ENCODE peak calls at places on chromosomes 12 and 14, in six cellular contexts. X is mesothelial cell of epicardium, T is MM.1S, B is body of pancreas, E is choroid plexus epithelial cell, M is cardiac muscle cell. Y is an unnamed sample.

GRCh38 chr12:4214912-4215861 is 58.4 kb upstream of the CCND2 start:
- DNase-seq in M (no peak), T (peak), X (no peak), E (peak), B (no peak), Y (peak)

GRCh38 chr12:3152892-3153291 is 75.7 kb downstream of the TSPAN9 start:
- DNase-seq in M (no peak), T (no peak), E (no peak), B (no peak), X (no peak), Y (no peak)

GRCh38 chr12:131221061-131221945 is 267.6 kb downstream of the ADGRD1 start:
- DNase-seq in E (no peak), M (no peak), X (no peak), T (no peak), B (no peak), Y (no peak)

GRCh38 chr14:44979740-44980346 is 17.9 kb downstream of the TOGARAM1 start:
- DNase-seq in M (no peak), B (peak), T (no peak), X (no peak), E (peak), Y (no peak)

GRCh38 chr12:119544780-119545625 is 48.6 kb upstream of the TMEM233 start:
- DNase-seq in X (peak), B (peak), E (peak), T (peak), M (peak), Y (peak)

GRCh38 chr12:49542592-49543160 is 3.8 kb downstream of the KCNH3 start:
- DNase-seq in T (no peak), X (no peak), E (no peak), M (no peak), B (no peak), Y (no peak)

GRCh38 chr12:9750276-9751203 is 10.2 kb downstream of the CD69 start:
- DNase-seq in M (peak), X (no peak), T (peak), B (no peak), E (peak), Y (peak)

GRCh38 chr12:51751657-51752056 is 96.9 kb downstream of the FIGNL2 start:
- DNase-seq in X (no peak), T (no peak), B (peak), E (no peak), M (no peak), Y (no peak)

GRCh38 chr14:104291123-104292000 is 153.0 kb downstream of the KIF26A start:
- DNase-seq in B (peak), T (no peak), E (no peak), M (peak), X (no peak), Y (no peak)

GRCh38 chr14:96727490-96727889 is 69.7 kb upstream of the VRK1 start:
- DNase-seq in T (no peak), B (no peak), X (no peak), M (no peak), E (no peak), Y (no peak)

GRCh38 chr14:51867753-51868152 is 7.3 kb downstream of the GNG2 start:
- DNase-seq in M (no peak), T (no peak), B (no peak), X (no peak), E (no peak), Y (no peak)

GRCh38 chr12:48972213-48973021 is 882 bp upstream of the WNT10B start:
- DNase-seq in E (no peak), B (no peak), M (no peak), T (no peak), X (no peak), Y (peak)

GRCh38 chr14:100529561-100530031 is 57.6 kb downstream of the BEGAIN start:
- DNase-seq in E (no peak), X (no peak), M (no peak), T (no peak), B (no peak), Y (peak)

GRCh38 chr12:96425973-96426372 is 25.7 kb upstream of the CDK17 start:
- DNase-seq in M (no peak), T (no peak), B (no peak), X (no peak), E (peak), Y (no peak)

GRCh38 chr14:31414190-31414833 is 6.0 kb downstream of the HEATR5A start:
- DNase-seq in B (no peak), E (peak), M (no peak), T (no peak), X (no peak), Y (no peak)

GRCh38 chr12:124509676-124510300 is 57.6 kb downstream of the NCOR2 start:
- DNase-seq in T (no peak), B (peak), X (no peak), M (peak), E (peak), Y (no peak)

GRCh38 chr12:104957388-104958008 is 592 bp downstream of the SLC41A2 start:
- DNase-seq in T (peak), M (no peak), B (no peak), X (no peak), E (no peak), Y (no peak)

GRCh38 chr12:102498471-102498870 is 18.1 kb upstream of the IGF1 start:
- DNase-seq in T (no peak), B (no peak), X (no peak), M (no peak), E (no peak), Y (no peak)

GRCh38 chr12:6141048-6141447 is 16.6 kb upstream of the VWF start:
- DNase-seq in X (no peak), E (peak), M (no peak), T (no peak), B (no peak), Y (peak)

GRCh38 chr12:64660237-64661018 is 50.1 kb downstream of the RASSF3 start:
- DNase-seq in T (no peak), M (no peak), X (no peak), E (no peak), B (no peak), Y (no peak)

GRCh38 chr14:74220991-74221390 is 18.3 kb upstream of the VSX2 start:
- DNase-seq in T (no peak), E (no peak), X (no peak), M (no peak), B (no peak), Y (no peak)

GRCh38 chr12:88362439-88362838 is 217.8 kb downstream of the KITLG start:
- DNase-seq in T (no peak), X (no peak), M (no peak), B (no peak), E (peak), Y (no peak)

GRCh38 chr12:112906712-112907414 is at the start of gene OAS1:
- DNase-seq in M (peak), B (no peak), X (no peak), T (peak), E (peak), Y (peak)

GRCh38 chr12:130804216-130804615 is 34.8 kb downstream of the STX2 start:
- DNase-seq in E (no peak), T (no peak), B (no peak), X (no peak), M (no peak), Y (no peak)

GRCh38 chr12:89417246-89417977 is 65.1 kb upstream of the DUSP6 start:
- DNase-seq in M (no peak), T (no peak), X (no peak), E (peak), B (no peak), Y (no peak)

GRCh38 chr12:84058136-84058535 is 854.5 kb downstream of the SLC6A15 start:
- DNase-seq in M (peak), E (no peak), T (no peak), X (no peak), B (no peak), Y (no peak)

GRCh38 chr12:57459750-57460400 is at the start of gene GLI1:
- DNase-seq in X (no peak), M (peak), B (no peak), T (no peak), E (no peak), Y (peak)

GRCh38 chr14:52267501-52268190 is at the start of gene PTGDR:
- DNase-seq in M (peak), X (no peak), T (no peak), E (peak), B (no peak), Y (no peak)

GRCh38 chr12:9868271-9868815 is 811 bp downstream of the CLEC2B start:
- DNase-seq in T (no peak), B (no peak), X (no peak), E (peak), M (no peak), Y (no peak)

GRCh38 chr12:100391856-100392255 is 35.0 kb downstream of the SLC17A8 start:
- DNase-seq in T (no peak), M (no peak), B (peak), X (no peak), E (peak), Y (no peak)

GRCh38 chr12:88698471-88698870 is 118.2 kb upstream of the KITLG start:
- DNase-seq in T (no peak), X (no peak), B (no peak), M (no peak), E (no peak), Y (no peak)

GRCh38 chr12:121796855-121797751 is 3.6 kb upstream of the RHOF start:
- DNase-seq in T (no peak), B (peak), E (peak), M (peak), X (no peak), Y (no peak)

GRCh38 chr12:48197549-48197966 is 5.5 kb downstream of the OR10AD1 start:
- DNase-seq in X (no peak), M (no peak), E (peak), B (no peak), T (peak), Y (peak)

DNA sequence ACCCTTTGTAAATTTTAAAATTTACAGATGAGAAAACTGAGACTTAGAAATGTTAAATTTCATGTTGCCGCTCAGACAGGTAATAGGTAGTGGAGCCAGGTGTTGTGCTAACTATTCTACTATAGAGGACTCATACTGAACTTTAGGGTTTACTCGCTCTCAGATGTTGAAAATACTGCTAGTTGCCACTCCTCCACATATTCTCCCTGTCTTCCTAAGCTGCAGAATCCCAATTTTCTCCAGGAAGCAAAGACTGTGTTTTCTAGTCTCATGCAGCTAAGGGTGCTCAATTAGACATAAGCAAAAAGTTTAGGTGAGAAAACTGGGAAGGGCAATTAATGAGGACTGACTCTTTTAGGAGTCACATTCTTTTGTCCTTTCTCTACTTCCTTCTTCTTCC is 612.3 kb downstream of the KCNH5 start:
- DNase-seq in E (no peak), B (no peak), X (no peak), T (no peak), M (no peak), Y (no peak)
- TF ChIP-seq CTCF in E (no peak), B (no peak), X (no peak), T (no peak), M (no peak), Y (no peak)

DNA sequence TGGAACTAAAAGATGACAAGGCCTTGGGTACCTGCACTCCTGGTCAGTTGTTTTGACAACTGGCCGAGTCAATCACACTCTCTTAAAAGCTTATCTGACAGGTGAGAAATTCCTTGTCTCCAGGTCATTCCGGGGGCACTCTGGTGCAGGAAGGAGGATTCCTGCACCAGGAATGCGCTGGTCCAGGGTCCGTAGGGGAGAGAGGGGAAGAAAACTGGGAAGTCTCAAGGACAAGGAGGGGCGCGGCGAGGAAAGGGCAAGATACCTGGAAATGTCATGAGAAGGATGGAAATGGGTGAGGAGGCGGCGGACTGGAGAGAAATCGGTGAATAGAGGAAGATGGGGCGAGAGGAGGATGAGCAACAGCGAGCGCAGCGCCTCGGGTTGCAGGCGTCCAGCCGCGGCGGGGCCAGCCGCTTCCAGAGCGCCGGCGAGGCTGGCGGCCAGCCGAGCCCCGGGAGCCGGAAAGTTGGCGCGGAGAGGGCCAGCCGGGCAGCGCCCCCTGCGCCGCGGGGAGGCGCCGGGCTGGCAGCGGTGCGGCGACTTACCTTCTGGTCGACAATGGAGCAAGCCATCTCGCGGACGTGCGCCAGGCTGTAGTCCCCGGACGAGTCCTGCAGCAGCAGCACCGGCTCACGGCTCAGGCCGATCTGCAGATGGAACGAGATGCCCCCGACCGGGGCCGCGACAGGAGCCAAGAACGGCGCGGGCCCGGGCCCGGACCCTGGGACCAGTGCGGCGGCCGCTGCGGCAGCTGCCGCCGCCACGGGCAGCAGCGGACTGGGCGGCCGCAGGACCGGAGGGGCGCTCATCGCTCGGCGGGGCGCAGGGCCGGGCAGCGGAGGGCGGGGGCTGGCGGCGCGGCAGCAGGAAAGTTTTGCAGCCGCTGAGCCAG is 699 bp downstream of the PRKD1 start:
- DNase-seq in T (peak), M (peak), B (peak), X (peak), E (peak), Y (peak)
- TF ChIP-seq CTCF in T (peak), M (peak), B (peak), X (no peak), E (no peak), Y (no peak)

DNA sequence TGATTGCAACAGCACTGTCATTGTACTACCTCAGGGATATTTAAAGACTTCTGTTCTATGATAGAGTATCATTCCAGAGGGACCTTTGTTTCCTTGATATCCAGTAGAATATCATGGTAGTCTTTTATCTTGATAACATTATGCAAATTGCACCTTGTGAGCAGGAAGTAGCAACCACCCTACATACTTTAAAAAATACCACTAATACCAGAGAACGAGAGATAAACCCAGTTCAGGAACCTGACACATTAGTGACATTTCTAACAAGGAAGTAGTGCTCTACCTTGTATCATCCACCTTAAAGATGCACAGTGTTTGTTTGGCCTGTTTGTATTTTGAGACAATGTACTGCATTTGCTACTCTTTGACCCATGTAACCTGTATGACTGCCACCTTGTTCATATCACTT is 8.8 kb upstream of the MAP4K5 start:
- DNase-seq in T (no peak), B (no peak), E (no peak), X (no peak), M (no peak), Y (no peak)
- TF ChIP-seq CTCF in T (no peak), B (no peak), E (no peak), X (no peak), M (no peak), Y (no peak)

GRCh38 chr14:92884410-92884809 is 38.5 kb upstream of the CHGA start:
- DNase-seq in E (no peak), B (no peak), M (no peak), X (no peak), T (no peak), Y (no peak)

GRCh38 chr14:92877757-92878431 is 45.1 kb upstream of the CHGA start:
- DNase-seq in B (peak), X (no peak), E (peak), T (no peak), M (peak), Y (no peak)

GRCh38 chr14:92880351-92880750 is 42.6 kb upstream of the CHGA start:
- DNase-seq in M (no peak), T (no peak), E (peak), X (no peak), B (no peak), Y (no peak)

GRCh38 chr14:92883066-92883465 is 39.9 kb upstream of the CHGA start:
- DNase-seq in M (no peak), X (no peak), E (no peak), B (no peak), T (no peak), Y (no peak)

GRCh38 chr14:92880851-92881250 is 42.1 kb upstream of the CHGA start:
- DNase-seq in X (no peak), E (peak), T (no peak), M (peak), B (peak), Y (no peak)
- TF ChIP-seq CTCF in X (no peak), E (peak), T (no peak), M (peak), B (peak), Y (peak)